ENCODE peak calls at places on chromosomes 11 and 22, in six cellular contexts. H is fibroblast of the aortic adventitia, W is mammary epithelial cell, F is GM12865, T is BJ, B is adipocyte. Q is an unnamed sample.

GRCh38 chr22:30460147-30460546 is 11.7 kb downstream of the SEC14L3 start:
- DNase-seq in H (no peak), W (no peak), F (no peak), T (no peak), B (no peak), Q (no peak)

GRCh38 chr22:18970948-18971315 is 34.8 kb upstream of the PRODH start:
- DNase-seq in H (no peak), W (no peak), F (no peak), T (no peak), B (no peak), Q (no peak)

GRCh38 chr11:130442728-130443127 is 5.7 kb upstream of the ADAMTS15 start:
- DNase-seq in H (peak; percentile 60), W (no peak), F (no peak), T (no peak), B (no peak), Q (no peak)

GRCh38 chr11:2307733-2308331 is 6.0 kb downstream of the TSPAN32 start:
- DNase-seq in H (no peak), W (no peak), F (no peak), T (no peak), B (no peak), Q (no peak)

GRCh38 chr11:117809236-117810055 is 12.4 kb upstream of the DSCAML1 start:
- DNase-seq in H (peak; percentile 25), W (peak; percentile 55), F (peak; percentile 27), T (no peak), B (peak; percentile 24), Q (peak; percentile 78)

GRCh38 chr11:102757823-102758549 is 22.4 kb downstream of the MMP10 start:
- DNase-seq in H (peak; percentile 85), W (peak; percentile 95), F (no peak), T (no peak), B (peak; percentile 38), Q (peak; percentile 15)

GRCh38 chr11:134228625-134229024 is 4.2 kb downstream of the VPS26B start:
- DNase-seq in H (no peak), W (no peak), F (peak; percentile 90), T (peak; percentile 46), B (peak; percentile 54), Q (no peak)

GRCh38 chr11:44561275-44561781 is 4.1 kb upstream of the CD82 start:
- DNase-seq in H (no peak), W (peak; percentile 88), F (no peak), T (no peak), B (no peak), Q (no peak)

GRCh38 chr11:1153951-1154487 is 3.7 kb upstream of the MUC5AC start:
- DNase-seq in H (peak; percentile 94), W (peak; percentile 29), F (no peak), T (peak; percentile 71), B (peak; percentile 82), Q (no peak)

GRCh38 chr22:40654522-40655167 is 18.1 kb upstream of the MRTFA start:
- DNase-seq in H (peak; percentile 81), W (peak; percentile 62), F (no peak), T (peak; percentile 70), B (peak; percentile 69), Q (no peak)

GRCh38 chr11:69466039-69466438 is 15.4 kb upstream of the LINC01488 start:
- DNase-seq in H (no peak), W (no peak), F (no peak), T (no peak), B (no peak), Q (no peak)

GRCh38 chr11:9790703-9791102 is 126.8 kb downstream of the SWAP70 start:
- DNase-seq in H (no peak), W (no peak), F (no peak), T (no peak), B (no peak), Q (no peak)

DNA sequence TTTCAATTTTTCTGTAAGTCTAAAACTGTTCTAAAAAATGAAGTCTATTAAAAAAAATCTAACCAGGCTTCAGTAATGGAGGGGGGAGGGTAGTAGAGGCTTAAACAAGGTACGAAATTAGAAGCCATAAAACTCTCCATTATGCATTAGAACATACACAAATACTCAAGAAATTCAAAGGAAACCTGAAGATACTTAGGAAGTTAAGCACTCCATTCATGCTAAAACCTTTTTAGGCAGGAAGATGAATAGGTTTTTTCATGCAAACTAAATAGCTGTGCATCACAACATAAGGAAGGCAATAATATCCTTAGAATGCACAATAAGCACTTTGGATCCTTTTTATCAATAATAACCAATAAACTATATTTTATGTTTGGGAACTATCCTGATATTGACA is 2.4 kb downstream of the RAB6A start:
- DNase-seq in H (no peak), W (no peak), F (no peak), T (no peak), B (peak; percentile 7), Q (no peak)
- H3K4me3 ChIP-seq in H (peak overlapping the region; percentile 89), W (peak overlapping the region; percentile 91), F (peak overlapping the region; percentile 98), T (peak overlapping the region; percentile 92), B (peak overlapping the region; percentile 89), Q (peak overlapping the region; percentile 95)

DNA sequence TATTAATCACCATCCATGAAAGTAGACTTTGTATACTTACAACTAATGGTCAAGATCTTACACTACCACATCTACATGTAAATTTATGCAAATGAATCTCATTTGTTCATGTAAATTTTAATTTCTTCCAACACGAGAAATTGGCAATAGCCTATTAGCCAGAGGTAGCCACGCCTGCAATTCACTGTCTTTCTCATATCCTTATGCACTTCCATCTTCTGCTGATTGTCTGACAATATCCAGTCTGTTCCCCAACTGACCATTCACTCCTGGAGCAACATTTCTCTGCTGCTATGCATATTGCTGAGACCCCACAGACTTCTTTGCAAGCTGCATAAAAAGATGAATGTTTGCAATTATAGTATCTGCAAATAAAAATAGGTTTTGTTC is 2.5 kb downstream of the NNMT start:
- DNase-seq in H (peak; percentile 60), W (no peak), F (no peak), T (no peak), B (no peak), Q (no peak)
- H3K4me3 ChIP-seq in H (peak overlapping the region; percentile 87), W (peak overlapping the region; percentile 25), F (no peak overlapping the region), T (peak overlapping the region; percentile 88), B (peak overlapping the region; percentile 82), Q (no peak overlapping the region)

GRCh38 chr11:123064268-123064657 is 2.3 kb upstream of the HSPA8 start:
- DNase-seq in H (no peak), W (no peak), F (no peak), T (no peak), B (no peak), Q (no peak)
- H3K4me3 ChIP-seq in H (no peak overlapping the region), W (no peak overlapping the region), F (peak overlapping the region; percentile 89), T (no peak overlapping the region), B (peak overlapping the region; percentile 97), Q (no peak overlapping the region)

DNA sequence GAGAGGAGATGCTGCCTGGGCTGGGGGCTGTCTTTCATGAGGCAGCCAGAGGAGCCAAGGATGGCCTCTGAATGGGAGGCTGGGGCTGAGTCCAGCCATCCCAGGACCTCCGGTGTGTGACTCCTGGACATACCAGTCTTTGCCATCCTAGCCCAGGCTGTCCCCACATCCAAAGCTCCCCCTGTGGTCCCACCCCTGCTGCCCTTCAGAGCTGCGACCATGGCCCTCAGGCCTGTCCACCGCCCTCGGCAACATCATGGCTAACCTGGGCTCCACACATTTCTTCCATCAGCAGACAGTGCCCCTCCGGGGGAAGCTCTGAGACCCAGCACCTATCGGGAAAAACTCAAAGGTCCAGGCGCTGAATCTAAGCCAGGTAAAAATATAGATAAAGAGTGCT is 324.4 kb downstream of the MN1 start:
- DNase-seq in H (no peak), W (no peak), F (no peak), T (no peak), B (no peak), Q (no peak)
- H3K4me3 ChIP-seq in H (no peak overlapping the region), W (no peak overlapping the region), F (no peak overlapping the region), T (no peak overlapping the region), B (no peak overlapping the region), Q (no peak overlapping the region)

GRCh38 chr22:36368359-36368983 is 19.3 kb downstream of the MYH9 start:
- DNase-seq in H (peak; percentile 83), W (peak; percentile 77), F (peak; percentile 43), T (no peak), B (peak; percentile 74), Q (no peak)
- H3K4me3 ChIP-seq in H (peak overlapping the region; percentile 6), W (no peak overlapping the region), F (no peak overlapping the region), T (no peak overlapping the region), B (peak overlapping the region; percentile 14), Q (no peak overlapping the region)

DNA sequence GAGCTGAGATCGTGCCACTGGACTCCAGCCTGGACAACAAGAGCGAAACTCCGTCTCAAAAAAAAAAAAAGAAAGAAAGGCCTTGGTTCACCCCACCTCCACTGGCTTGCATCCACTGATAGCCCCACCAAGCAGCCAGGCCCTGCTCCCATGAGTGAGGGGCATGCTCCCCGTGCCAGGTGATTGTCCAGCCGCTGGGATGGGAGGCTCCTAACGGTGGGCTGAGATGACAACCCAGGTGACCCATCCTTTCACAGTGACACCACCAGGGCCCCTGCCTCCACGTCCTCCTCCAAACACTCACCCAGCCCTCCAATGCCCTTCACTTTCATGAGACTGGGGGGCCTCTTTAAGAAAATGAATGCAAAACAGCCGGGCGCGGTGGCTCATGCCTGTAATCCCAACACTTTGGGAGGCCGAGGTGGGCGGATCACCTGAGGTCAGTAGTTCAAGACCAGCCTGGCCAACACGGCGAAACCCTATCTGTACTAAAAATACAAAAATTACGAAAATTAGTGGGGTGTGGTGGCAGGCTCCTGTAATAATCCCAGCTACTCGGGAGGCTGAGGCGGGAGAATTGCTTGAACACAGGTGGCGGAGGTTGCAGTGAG is 8.6 kb upstream of the DERL3 start:
- DNase-seq in H (no peak), W (no peak), F (no peak), T (no peak), B (no peak), Q (no peak)
- H3K4me3 ChIP-seq in H (no peak overlapping the region), W (no peak overlapping the region), F (no peak overlapping the region), T (no peak overlapping the region), B (no peak overlapping the region), Q (no peak overlapping the region)

DNA sequence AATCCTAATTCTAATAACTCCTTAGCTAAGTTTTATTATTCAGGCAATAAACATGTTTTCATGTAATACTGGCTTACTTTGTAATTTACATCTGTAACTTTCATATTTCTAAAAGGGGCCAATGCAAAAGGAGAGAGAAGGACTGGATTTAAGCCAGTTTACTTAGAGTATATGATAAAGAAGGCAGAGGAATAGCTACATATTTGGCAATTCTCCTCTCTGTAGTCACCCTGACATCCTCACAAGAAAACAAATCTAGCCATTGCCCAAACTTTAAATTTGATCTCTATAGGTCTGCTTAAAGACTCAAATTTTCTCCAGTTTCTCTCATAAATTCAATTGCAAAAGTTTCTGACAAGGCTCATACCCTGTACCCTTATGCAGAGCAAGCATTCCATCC is 2.1 kb downstream of the FIBIN start:
- DNase-seq in H (peak; percentile 41), W (no peak), F (no peak), T (no peak), B (no peak), Q (no peak)
- H3K4me3 ChIP-seq in H (peak overlapping the region; percentile 90), W (no peak overlapping the region), F (no peak overlapping the region), T (peak overlapping the region; percentile 75), B (peak overlapping the region; percentile 88), Q (no peak overlapping the region)